ENCODE peak calls at places on chromosomes 12 and 14, in seven cellular contexts. One of them, this sample, is unnamed.

GRCh38 chr12:14928946-14929345 is 9.4 kb downstream of the ERP27 start:
- DNase-seq in prostate gland: peak; percentile 79
- DNase-seq in heart left ventricle: no peak
- DNase-seq in breast epithelium: no peak
- DNase-seq in adrenal gland: no peak
- DNase-seq in IMR-90: no peak
- DNase-seq in HCT116: peak; percentile 28
- DNase-seq in this sample: no peak

GRCh38 chr14:70052990-70053389 is 135.8 kb downstream of the SLC8A3 start:
- DNase-seq in IMR-90: peak; percentile 28
- DNase-seq in adrenal gland: peak; percentile 20
- DNase-seq in HCT116: no peak
- DNase-seq in heart left ventricle: no peak
- DNase-seq in breast epithelium: no peak
- DNase-seq in prostate gland: no peak
- DNase-seq in this sample: no peak

GRCh38 chr12:75656650-75657049 is 145.2 kb upstream of the KRR1 start:
- DNase-seq in IMR-90: peak; percentile 95
- DNase-seq in breast epithelium: no peak
- DNase-seq in prostate gland: no peak
- DNase-seq in heart left ventricle: no peak
- DNase-seq in adrenal gland: no peak
- DNase-seq in HCT116: peak; percentile 93
- DNase-seq in this sample: no peak

GRCh38 chr14:23348297-23348655 is 4.4 kb downstream of the SLC22A17 start:
- DNase-seq in adrenal gland: no peak
- DNase-seq in IMR-90: no peak
- DNase-seq in breast epithelium: no peak
- DNase-seq in heart left ventricle: no peak
- DNase-seq in HCT116: no peak
- DNase-seq in prostate gland: no peak
- DNase-seq in this sample: peak; percentile 21

GRCh38 chr14:89303452-89304435 is 113.3 kb downstream of the FOXN3 start:
- DNase-seq in IMR-90: peak; percentile 95
- DNase-seq in breast epithelium: no peak
- DNase-seq in adrenal gland: peak; percentile 58
- DNase-seq in prostate gland: peak; percentile 59
- DNase-seq in HCT116: no peak
- DNase-seq in heart left ventricle: peak; percentile 64
- DNase-seq in this sample: peak; percentile 60

GRCh38 chr14:35114036-35114435 is 7.8 kb downstream of the PPP2R3C start:
- DNase-seq in IMR-90: peak; percentile 91
- DNase-seq in breast epithelium: no peak
- DNase-seq in prostate gland: no peak
- DNase-seq in HCT116: no peak
- DNase-seq in adrenal gland: no peak
- DNase-seq in heart left ventricle: no peak
- DNase-seq in this sample: no peak

GRCh38 chr14:21136024-21136423 is 19.8 kb downstream of the OR5AU1 start:
- DNase-seq in breast epithelium: no peak
- DNase-seq in HCT116: peak; percentile 3
- DNase-seq in heart left ventricle: no peak
- DNase-seq in IMR-90: peak; percentile 12
- DNase-seq in prostate gland: no peak
- DNase-seq in adrenal gland: no peak
- DNase-seq in this sample: no peak

GRCh38 chr12:69495071-69495470 is 24.9 kb downstream of the FRS2 start:
- DNase-seq in breast epithelium: no peak
- DNase-seq in HCT116: no peak
- DNase-seq in heart left ventricle: no peak
- DNase-seq in adrenal gland: no peak
- DNase-seq in prostate gland: no peak
- DNase-seq in IMR-90: no peak
- DNase-seq in this sample: no peak

GRCh38 chr12:97940629-97941028 is 478.0 kb downstream of the RMST start:
- DNase-seq in HCT116: no peak
- DNase-seq in prostate gland: no peak
- DNase-seq in heart left ventricle: no peak
- DNase-seq in adrenal gland: no peak
- DNase-seq in breast epithelium: no peak
- DNase-seq in IMR-90: no peak
- DNase-seq in this sample: no peak

GRCh38 chr12:120597861-120598260 is 16.7 kb upstream of the POP5 start:
- DNase-seq in heart left ventricle: no peak
- DNase-seq in prostate gland: no peak
- DNase-seq in IMR-90: no peak
- DNase-seq in breast epithelium: no peak
- DNase-seq in HCT116: no peak
- DNase-seq in adrenal gland: no peak
- DNase-seq in this sample: no peak

GRCh38 chr14:71437870-71438269 is 494.4 kb upstream of the RGS6 start:
- DNase-seq in IMR-90: peak; percentile 17
- DNase-seq in prostate gland: no peak
- DNase-seq in breast epithelium: no peak
- DNase-seq in HCT116: no peak
- DNase-seq in adrenal gland: no peak
- DNase-seq in heart left ventricle: no peak
- DNase-seq in this sample: no peak

GRCh38 chr12:121223947-121224285 is 14.0 kb downstream of the P2RX4 start:
- DNase-seq in adrenal gland: no peak
- DNase-seq in prostate gland: no peak
- DNase-seq in HCT116: no peak
- DNase-seq in IMR-90: no peak
- DNase-seq in breast epithelium: no peak
- DNase-seq in heart left ventricle: no peak
- DNase-seq in this sample: no peak

GRCh38 chr14:99124482-99125104 is 147.4 kb downstream of the BCL11B start:
- DNase-seq in heart left ventricle: no peak
- DNase-seq in IMR-90: no peak
- DNase-seq in adrenal gland: no peak
- DNase-seq in prostate gland: no peak
- DNase-seq in HCT116: no peak
- DNase-seq in breast epithelium: no peak
- DNase-seq in this sample: no peak

GRCh38 chr12:49962861-49963765 is 1.4 kb downstream of the AQP5 start:
- DNase-seq in IMR-90: no peak
- DNase-seq in adrenal gland: peak; percentile 82
- DNase-seq in heart left ventricle: peak; percentile 79
- DNase-seq in breast epithelium: peak; percentile 92
- DNase-seq in prostate gland: peak; percentile 80
- DNase-seq in HCT116: peak; percentile 29
- DNase-seq in this sample: no peak

GRCh38 chr14:22812744-22813143 is 2.5 kb downstream of the SLC7A7 start:
- DNase-seq in HCT116: no peak
- DNase-seq in heart left ventricle: no peak
- DNase-seq in IMR-90: no peak
- DNase-seq in breast epithelium: no peak
- DNase-seq in prostate gland: no peak
- DNase-seq in adrenal gland: no peak
- DNase-seq in this sample: no peak

GRCh38 chr14:98945611-98946570 is 326.1 kb downstream of the BCL11B start:
- DNase-seq in breast epithelium: no peak
- DNase-seq in heart left ventricle: no peak
- DNase-seq in adrenal gland: no peak
- DNase-seq in prostate gland: no peak
- DNase-seq in HCT116: no peak
- DNase-seq in IMR-90: no peak
- DNase-seq in this sample: no peak

GRCh38 chr14:66401447-66402095 is 84.6 kb upstream of the CCDC196 start:
- DNase-seq in adrenal gland: no peak
- DNase-seq in breast epithelium: no peak
- DNase-seq in prostate gland: no peak
- DNase-seq in heart left ventricle: no peak
- DNase-seq in IMR-90: no peak
- DNase-seq in HCT116: no peak
- DNase-seq in this sample: no peak

GRCh38 chr12:132398386-132398991 is 69.1 kb upstream of the GALNT9 start:
- DNase-seq in prostate gland: no peak
- DNase-seq in IMR-90: no peak
- DNase-seq in heart left ventricle: peak; percentile 16
- DNase-seq in breast epithelium: no peak
- DNase-seq in HCT116: no peak
- DNase-seq in adrenal gland: no peak
- DNase-seq in this sample: no peak

GRCh38 chr12:93829073-93829472 is 151.9 kb downstream of the CRADD start:
- DNase-seq in adrenal gland: no peak
- DNase-seq in prostate gland: no peak
- DNase-seq in heart left ventricle: peak; percentile 31
- DNase-seq in HCT116: no peak
- DNase-seq in breast epithelium: no peak
- DNase-seq in IMR-90: no peak
- DNase-seq in this sample: no peak

GRCh38 chr14:91223028-91223783 is 21.3 kb downstream of the GPR68 start:
- DNase-seq in adrenal gland: no peak
- DNase-seq in breast epithelium: no peak
- DNase-seq in IMR-90: no peak
- DNase-seq in heart left ventricle: no peak
- DNase-seq in prostate gland: no peak
- DNase-seq in HCT116: peak; percentile 6
- DNase-seq in this sample: no peak

GRCh38 chr12:91316161-91316759 is 133.6 kb upstream of the DCN start:
- DNase-seq in adrenal gland: no peak
- DNase-seq in heart left ventricle: no peak
- DNase-seq in HCT116: no peak
- DNase-seq in IMR-90: peak; percentile 11
- DNase-seq in breast epithelium: no peak
- DNase-seq in prostate gland: no peak
- DNase-seq in this sample: no peak

GRCh38 chr14:96052541-96053105 is 13.5 kb downstream of the C14orf132 start:
- DNase-seq in IMR-90: peak; percentile 28
- DNase-seq in adrenal gland: no peak
- DNase-seq in prostate gland: no peak
- DNase-seq in breast epithelium: no peak
- DNase-seq in heart left ventricle: no peak
- DNase-seq in HCT116: no peak
- DNase-seq in this sample: no peak

GRCh38 chr12:1738480-1738879 is 47.6 kb downstream of the ADIPOR2 start:
- DNase-seq in adrenal gland: no peak
- DNase-seq in HCT116: no peak
- DNase-seq in breast epithelium: no peak
- DNase-seq in prostate gland: no peak
- DNase-seq in heart left ventricle: no peak
- DNase-seq in IMR-90: no peak
- DNase-seq in this sample: no peak
- H3K27me3 ChIP-seq in adrenal gland: no peaks in the 10 kb centered on the region
- H3K27me3 ChIP-seq in HCT116: no peaks in the 10 kb centered on the region
- H3K27me3 ChIP-seq in breast epithelium: no peaks in the 10 kb centered on the region
- H3K27me3 ChIP-seq in prostate gland: no peaks in the 10 kb centered on the region
- H3K27me3 ChIP-seq in heart left ventricle: no peaks in the 10 kb centered on the region
- H3K27me3 ChIP-seq in IMR-90: no peaks in the 10 kb centered on the region
- H3K27me3 ChIP-seq in this sample: no peaks in the 10 kb centered on the region

GRCh38 chr12:122841544-122842321 is 6.5 kb downstream of the HIP1R start:
- DNase-seq in prostate gland: no peak
- DNase-seq in HCT116: peak; percentile 22
- DNase-seq in adrenal gland: peak; percentile 95
- DNase-seq in IMR-90: peak; percentile 82
- DNase-seq in breast epithelium: peak; percentile 85
- DNase-seq in heart left ventricle: no peak
- DNase-seq in this sample: no peak
- H3K27ac ChIP-seq in prostate gland: peak overlapping the region; percentile 56
- H3K27ac ChIP-seq in HCT116: peak overlapping the region; percentile 31
- H3K27ac ChIP-seq in adrenal gland: peak overlapping the region; percentile 94
- H3K27ac ChIP-seq in IMR-90: peak overlapping the region; percentile 17
- H3K27ac ChIP-seq in breast epithelium: peak overlapping the region; percentile 94
- H3K27ac ChIP-seq in heart left ventricle: peak overlapping the region; percentile 91
- H3K27ac ChIP-seq in this sample: no peak overlapping the region

GRCh38 chr14:77469539-77469938 is 11.6 kb downstream of the AHSA1 start:
- DNase-seq in prostate gland: no peak
- DNase-seq in breast epithelium: no peak
- DNase-seq in heart left ventricle: no peak
- DNase-seq in IMR-90: no peak
- DNase-seq in adrenal gland: no peak
- DNase-seq in HCT116: no peak
- DNase-seq in this sample: no peak
- TF ChIP-seq POLR2A in prostate gland: no peak
- TF ChIP-seq POLR2A in breast epithelium: no peak
- TF ChIP-seq POLR2A in heart left ventricle: no peak
- TF ChIP-seq POLR2A in IMR-90: no peak
- TF ChIP-seq POLR2A in adrenal gland: no peak
- TF ChIP-seq POLR2A in HCT116: no peak
- TF ChIP-seq POLR2A in this sample: no peak

GRCh38 chr12:10672231-10672868 is 1.5 kb downstream of the STYK1 start:
- DNase-seq in heart left ventricle: no peak
- DNase-seq in IMR-90: no peak
- DNase-seq in breast epithelium: no peak
- DNase-seq in adrenal gland: no peak
- DNase-seq in prostate gland: no peak
- DNase-seq in HCT116: no peak
- DNase-seq in this sample: no peak
- H3K27me3 ChIP-seq in heart left ventricle: peaks cover 16% of the 10 kb centered on the region
- H3K27me3 ChIP-seq in IMR-90: peaks cover 9% of the 10 kb centered on the region
- H3K27me3 ChIP-seq in breast epithelium: no peaks in the 10 kb centered on the region
- H3K27me3 ChIP-seq in adrenal gland: peaks cover 22% of the 10 kb centered on the region
- H3K27me3 ChIP-seq in prostate gland: no peaks in the 10 kb centered on the region
- H3K27me3 ChIP-seq in HCT116: no peaks in the 10 kb centered on the region
- H3K27me3 ChIP-seq in this sample: no peaks in the 10 kb centered on the region

DNA sequence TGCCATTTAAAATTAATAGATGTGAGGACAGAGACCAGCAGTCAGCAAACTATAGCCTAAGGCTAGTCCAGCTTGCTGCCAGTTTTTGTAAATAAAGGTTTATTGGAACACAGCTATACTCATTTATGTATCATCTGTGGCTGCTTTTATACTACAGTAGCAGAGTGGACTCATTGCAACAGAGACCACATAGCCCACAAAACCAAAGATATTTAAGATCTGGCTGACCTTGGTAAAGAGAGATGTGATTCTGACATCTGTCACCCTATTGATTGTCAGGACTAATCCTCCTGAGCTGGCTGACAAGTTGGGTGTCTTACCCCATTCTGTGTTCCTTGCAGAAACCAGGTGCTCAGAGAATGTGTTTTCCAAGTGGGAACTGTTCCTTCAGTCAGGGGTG is 99.9 kb downstream of the BEGAIN start:
- DNase-seq in adrenal gland: no peak
- DNase-seq in HCT116: no peak
- DNase-seq in heart left ventricle: no peak
- DNase-seq in breast epithelium: no peak
- DNase-seq in prostate gland: no peak
- DNase-seq in IMR-90: no peak
- DNase-seq in this sample: no peak
- H3K27ac ChIP-seq in adrenal gland: no peak overlapping the region
- H3K27ac ChIP-seq in HCT116: no peak overlapping the region
- H3K27ac ChIP-seq in heart left ventricle: no peak overlapping the region
- H3K27ac ChIP-seq in breast epithelium: no peak overlapping the region
- H3K27ac ChIP-seq in prostate gland: no peak overlapping the region
- H3K27ac ChIP-seq in IMR-90: no peak overlapping the region
- H3K27ac ChIP-seq in this sample: no peak overlapping the region

This sample was measured in Peyer's patch.